ENCODE peak calls at places on chromosomes 2 and 18, in five cellular contexts. One of them, this sample, is unnamed.

GRCh38 chr2:30252723-30253688 is 21.7 kb downstream of the LBH start:
- DNase-seq in ovary: no peak
- DNase-seq in heart left ventricle: peak; percentile 74
- DNase-seq in fibroblast of mammary gland: peak; percentile 56
- DNase-seq in AG10803: peak; percentile 65
- DNase-seq in this sample: peak; percentile 82

GRCh38 chr2:24984912-24985311 is 13.2 kb upstream of the DNAJC27 start:
- DNase-seq in ovary: peak; percentile 77
- DNase-seq in heart left ventricle: peak; percentile 78
- DNase-seq in fibroblast of mammary gland: peak; percentile 11
- DNase-seq in AG10803: peak; percentile 26
- DNase-seq in this sample: peak; percentile 32

GRCh38 chr2:240839152-240840143 is 19.4 kb upstream of the KIF1A start:
- DNase-seq in ovary: no peak
- DNase-seq in heart left ventricle: no peak
- DNase-seq in fibroblast of mammary gland: peak; percentile 25
- DNase-seq in AG10803: no peak
- DNase-seq in this sample: no peak

GRCh38 chr2:23801396-23801795 is 125.5 kb downstream of the ATAD2B start:
- DNase-seq in ovary: no peak
- DNase-seq in heart left ventricle: no peak
- DNase-seq in fibroblast of mammary gland: peak; percentile 78
- DNase-seq in AG10803: peak; percentile 83
- DNase-seq in this sample: no peak

GRCh38 chr2:80303825-80304521 is 579 bp downstream of the LRRTM1 start:
- DNase-seq in ovary: no peak
- DNase-seq in heart left ventricle: no peak
- DNase-seq in fibroblast of mammary gland: no peak
- DNase-seq in AG10803: no peak
- DNase-seq in this sample: no peak

GRCh38 chr2:232860593-232861241 is 9.3 kb upstream of the SNORC start:
- DNase-seq in ovary: no peak
- DNase-seq in heart left ventricle: no peak
- DNase-seq in fibroblast of mammary gland: no peak
- DNase-seq in AG10803: no peak
- DNase-seq in this sample: peak; percentile 9

GRCh38 chr18:13216092-13216582 is 2.4 kb upstream of the LDLRAD4 start:
- DNase-seq in ovary: peak; percentile 35
- DNase-seq in heart left ventricle: peak; percentile 85
- DNase-seq in fibroblast of mammary gland: peak; percentile 54
- DNase-seq in AG10803: peak; percentile 80
- DNase-seq in this sample: peak; percentile 75

GRCh38 chr18:59912007-59912550 is 12.3 kb downstream of the PMAIP1 start:
- DNase-seq in ovary: no peak
- DNase-seq in heart left ventricle: no peak
- DNase-seq in fibroblast of mammary gland: no peak
- DNase-seq in AG10803: no peak
- DNase-seq in this sample: no peak

GRCh38 chr2:128414946-128415767 is 96.5 kb upstream of the HS6ST1 start:
- DNase-seq in ovary: no peak
- DNase-seq in heart left ventricle: no peak
- DNase-seq in fibroblast of mammary gland: no peak
- DNase-seq in AG10803: no peak
- DNase-seq in this sample: peak; percentile 31

GRCh38 chr2:47695800-47696477 is 87.0 kb upstream of the MSH6 start:
- DNase-seq in ovary: no peak
- DNase-seq in heart left ventricle: no peak
- DNase-seq in fibroblast of mammary gland: no peak
- DNase-seq in AG10803: no peak
- DNase-seq in this sample: peak; percentile 17

GRCh38 chr18:78480531-78481054 is 499.0 kb upstream of the SALL3 start:
- DNase-seq in ovary: no peak
- DNase-seq in heart left ventricle: no peak
- DNase-seq in fibroblast of mammary gland: no peak
- DNase-seq in AG10803: no peak
- DNase-seq in this sample: no peak

GRCh38 chr2:32812316-32812715 is 134.4 kb upstream of the LTBP1 start:
- DNase-seq in ovary: no peak
- DNase-seq in heart left ventricle: no peak
- DNase-seq in fibroblast of mammary gland: no peak
- DNase-seq in AG10803: peak; percentile 57
- DNase-seq in this sample: no peak

GRCh38 chr2:170582747-170583463 is 132.2 kb upstream of the SP5 start:
- DNase-seq in ovary: no peak
- DNase-seq in heart left ventricle: no peak
- DNase-seq in fibroblast of mammary gland: no peak
- DNase-seq in AG10803: no peak
- DNase-seq in this sample: no peak

GRCh38 chr2:233566141-233566956 is at the start of gene USP40:
- DNase-seq in ovary: peak; percentile 89
- DNase-seq in heart left ventricle: peak; percentile 92
- DNase-seq in fibroblast of mammary gland: peak; percentile 89
- DNase-seq in AG10803: peak; percentile 92
- DNase-seq in this sample: peak; percentile 80

GRCh38 chr2:96164459-96165184 is 19.4 kb upstream of the DUSP2 start:
- DNase-seq in ovary: no peak
- DNase-seq in heart left ventricle: no peak
- DNase-seq in fibroblast of mammary gland: no peak
- DNase-seq in AG10803: no peak
- DNase-seq in this sample: peak; percentile 70

GRCh38 chr2:216661639-216662375 is 28.6 kb downstream of the IGFBP2 start:
- DNase-seq in ovary: no peak
- DNase-seq in heart left ventricle: peak; percentile 58
- DNase-seq in fibroblast of mammary gland: no peak
- DNase-seq in AG10803: peak; percentile 50
- DNase-seq in this sample: no peak

GRCh38 chr2:172489682-172490081 is 62.3 kb downstream of the ITGA6 start:
- DNase-seq in ovary: no peak
- DNase-seq in heart left ventricle: no peak
- DNase-seq in fibroblast of mammary gland: peak; percentile 6
- DNase-seq in AG10803: peak; percentile 67
- DNase-seq in this sample: no peak

GRCh38 chr2:21422050-21422449 is 298.3 kb downstream of the TDRD15 start:
- DNase-seq in ovary: no peak
- DNase-seq in heart left ventricle: no peak
- DNase-seq in fibroblast of mammary gland: no peak
- DNase-seq in AG10803: no peak
- DNase-seq in this sample: no peak

GRCh38 chr2:208064220-208064951 is 39.1 kb upstream of the PLEKHM3 start:
- DNase-seq in ovary: no peak
- DNase-seq in heart left ventricle: no peak
- DNase-seq in fibroblast of mammary gland: peak; percentile 91
- DNase-seq in AG10803: peak; percentile 93
- DNase-seq in this sample: no peak

GRCh38 chr2:349390-349789 is 61.5 kb upstream of the ALKAL2 start:
- DNase-seq in ovary: no peak
- DNase-seq in heart left ventricle: no peak
- DNase-seq in fibroblast of mammary gland: no peak
- DNase-seq in AG10803: no peak
- DNase-seq in this sample: no peak

GRCh38 chr2:11133238-11133935 is 21.9 kb upstream of the SLC66A3 start:
- DNase-seq in ovary: peak; percentile 41
- DNase-seq in heart left ventricle: no peak
- DNase-seq in fibroblast of mammary gland: no peak
- DNase-seq in AG10803: no peak
- DNase-seq in this sample: no peak

GRCh38 chr2:11134349-11134748 is 20.9 kb upstream of the SLC66A3 start:
- DNase-seq in ovary: no peak
- DNase-seq in heart left ventricle: no peak
- DNase-seq in fibroblast of mammary gland: no peak
- DNase-seq in AG10803: no peak
- DNase-seq in this sample: no peak

GRCh38 chr2:11133936-11134320 is 21.3 kb upstream of the SLC66A3 start:
- DNase-seq in ovary: no peak
- DNase-seq in heart left ventricle: no peak
- DNase-seq in fibroblast of mammary gland: no peak
- DNase-seq in AG10803: no peak
- DNase-seq in this sample: no peak

GRCh38 chr2:11131166-11131920 is 23.9 kb upstream of the SLC66A3 start:
- DNase-seq in ovary: no peak
- DNase-seq in heart left ventricle: no peak
- DNase-seq in fibroblast of mammary gland: no peak
- DNase-seq in AG10803: no peak
- DNase-seq in this sample: no peak

DNA sequence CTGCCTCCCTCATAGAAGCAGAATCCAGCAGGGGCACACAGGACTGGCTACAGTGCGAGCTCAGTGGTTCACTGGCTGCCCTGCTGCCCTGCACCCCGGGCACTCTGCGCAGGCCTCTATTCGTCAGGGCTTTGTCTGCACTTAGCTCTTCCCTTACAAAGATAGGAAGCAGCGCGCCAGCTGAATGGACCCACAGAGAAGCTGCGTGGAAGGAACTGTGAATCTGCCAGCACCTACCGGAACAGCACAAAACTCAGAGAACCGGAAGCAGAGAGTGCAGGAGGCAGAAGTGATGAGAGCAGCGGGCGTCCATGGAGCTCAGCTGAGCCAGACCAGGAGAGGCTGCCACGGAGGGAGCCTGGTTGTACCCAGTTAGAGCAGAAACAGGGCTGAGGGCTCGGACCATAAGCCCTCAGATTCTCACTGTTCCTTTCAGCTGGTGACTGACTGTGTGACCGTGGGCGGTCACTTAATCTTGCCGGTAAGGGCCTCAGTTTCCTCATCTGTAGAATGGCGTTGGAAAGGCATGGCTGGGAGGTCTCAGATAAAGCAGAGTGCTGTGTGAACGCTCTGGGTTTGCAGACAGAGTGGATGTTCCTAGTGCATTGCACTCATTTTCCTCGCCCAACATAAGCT is 23.1 kb upstream of the SLC66A3 start:
- DNase-seq in ovary: no peak
- DNase-seq in heart left ventricle: no peak
- DNase-seq in fibroblast of mammary gland: no peak
- DNase-seq in AG10803: no peak
- DNase-seq in this sample: no peak
- TF ChIP-seq CTCF in ovary: no peak
- TF ChIP-seq CTCF in heart left ventricle: no peak
- TF ChIP-seq CTCF in fibroblast of mammary gland: no peak
- TF ChIP-seq CTCF in AG10803: no peak
- TF ChIP-seq CTCF in this sample: no peak

GRCh38 chr18:8705941-8706544 is 687 bp downstream of the MTCL1 start:
- DNase-seq in ovary: peak; percentile 50
- DNase-seq in heart left ventricle: peak; percentile 33
- DNase-seq in fibroblast of mammary gland: no peak
- DNase-seq in AG10803: no peak
- DNase-seq in this sample: no peak
- H3K4me3 ChIP-seq in ovary: peak overlapping the region; percentile 55
- H3K4me3 ChIP-seq in heart left ventricle: peak overlapping the region; percentile 76
- H3K4me3 ChIP-seq in fibroblast of mammary gland: peak overlapping the region; percentile 72
- H3K4me3 ChIP-seq in AG10803: peak overlapping the region; percentile 67
- H3K4me3 ChIP-seq in this sample: peak overlapping the region; percentile 33

DNA sequence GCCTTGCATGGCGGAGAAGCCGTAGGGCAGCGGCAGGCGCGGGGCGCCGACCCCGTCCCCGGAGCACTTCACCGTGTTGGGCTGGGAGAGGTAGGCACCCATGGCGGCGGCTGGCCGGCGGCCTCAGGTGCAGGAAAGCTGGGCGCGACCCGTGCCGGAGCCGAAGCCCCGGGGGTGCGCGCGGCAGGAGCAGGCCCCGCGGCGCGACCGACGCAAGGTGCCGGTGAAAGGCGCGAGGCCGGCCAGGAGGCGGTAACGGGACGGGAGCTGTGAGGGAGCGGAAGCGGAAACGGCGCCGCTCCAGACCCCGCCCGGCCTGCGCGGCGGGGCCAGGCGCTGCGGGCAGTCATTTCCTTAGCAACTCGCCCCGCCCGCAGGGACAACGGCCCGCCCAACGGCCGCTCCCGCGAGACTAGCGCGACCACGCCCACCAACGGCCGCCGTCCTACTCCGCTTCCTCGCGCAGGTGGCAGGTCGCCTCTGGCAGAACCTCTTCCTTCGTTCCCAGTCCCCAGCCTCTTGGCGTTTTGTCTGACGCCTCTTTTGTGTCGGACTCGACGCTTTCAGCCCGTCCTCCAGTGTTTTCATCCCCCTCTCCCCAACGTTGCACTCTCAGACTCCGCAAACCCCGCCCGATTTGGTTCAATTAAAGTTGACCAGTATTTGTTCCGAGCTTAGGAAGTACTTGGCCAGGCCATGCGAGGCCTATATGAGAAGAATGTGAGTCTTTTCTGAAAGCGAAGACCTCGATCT is at the start of gene PPM1G:
- DNase-seq in ovary: peak; percentile 97
- DNase-seq in heart left ventricle: peak; percentile 96
- DNase-seq in fibroblast of mammary gland: peak; percentile 88
- DNase-seq in AG10803: peak; percentile 89
- DNase-seq in this sample: peak; percentile 92
- TF ChIP-seq CTCF in ovary: no peak
- TF ChIP-seq CTCF in heart left ventricle: no peak
- TF ChIP-seq CTCF in fibroblast of mammary gland: no peak
- TF ChIP-seq CTCF in AG10803: no peak
- TF ChIP-seq CTCF in this sample: no peak

DNA sequence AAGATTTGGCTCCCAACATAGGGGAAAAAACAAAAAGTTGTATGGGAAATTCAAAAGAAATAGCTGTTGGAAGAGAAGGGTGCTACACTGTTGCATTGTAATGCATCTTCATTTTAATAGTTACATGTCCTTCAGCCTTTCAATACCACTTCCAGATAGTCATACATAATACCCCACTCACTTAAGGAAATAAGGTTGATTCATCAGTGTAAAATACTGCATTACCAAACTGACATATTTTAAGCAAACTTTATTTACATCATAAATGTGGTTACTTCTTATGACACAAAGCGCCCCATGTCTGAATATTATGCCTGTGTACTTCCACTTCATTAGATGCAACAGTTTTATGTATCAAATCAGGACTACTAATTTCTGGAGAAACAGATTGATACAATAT is 4.5 kb downstream of the RBMS1 start:
- DNase-seq in ovary: no peak
- DNase-seq in heart left ventricle: no peak
- DNase-seq in fibroblast of mammary gland: peak; percentile 44
- DNase-seq in AG10803: no peak
- DNase-seq in this sample: no peak
- H3K4me3 ChIP-seq in ovary: no peak overlapping the region
- H3K4me3 ChIP-seq in heart left ventricle: no peak overlapping the region
- H3K4me3 ChIP-seq in fibroblast of mammary gland: no peak overlapping the region
- H3K4me3 ChIP-seq in AG10803: no peak overlapping the region
- H3K4me3 ChIP-seq in this sample: no peak overlapping the region

This sample was measured in lower leg skin.